ENCODE peak calls at places on chromosomes 6 and 20, in six cellular contexts. Y is Peyer's patch, E is heart left ventricle, S is A549, O is IMR-90, B is HepG2. D is an unnamed sample.

GRCh38 chr6:116265081-116265829 is 11.4 kb upstream of the TSPYL4 start:
- DNase-seq in Y (peak; percentile 59), E (no peak), S (no peak), O (peak; percentile 23), B (no peak), D (no peak)

GRCh38 chr6:134111062-134111677 is 58.7 kb upstream of the SLC2A12 start:
- DNase-seq in Y (no peak), E (no peak), S (peak; percentile 53), O (peak; percentile 68), B (peak; percentile 82), D (no peak)

GRCh38 chr20:53828673-53829085 is 235.0 kb upstream of the ZNF217 start:
- DNase-seq in Y (no peak), E (peak; percentile 39), S (peak; percentile 60), O (peak; percentile 95), B (no peak), D (no peak)

GRCh38 chr6:37580164-37580955 is 80.7 kb upstream of the CCDC167 start:
- DNase-seq in Y (no peak), E (no peak), S (no peak), O (no peak), B (no peak), D (no peak)

GRCh38 chr20:34703573-34704176 is 469 bp upstream of the TP53INP2 start:
- DNase-seq in Y (no peak), E (peak; percentile 29), S (no peak), O (peak; percentile 37), B (peak; percentile 81), D (no peak)

GRCh38 chr20:61930776-61931475 is 134.8 kb downstream of the TAF4 start:
- DNase-seq in Y (no peak), E (no peak), S (no peak), O (no peak), B (no peak), D (no peak)

GRCh38 chr6:142856857-142857608 is 87.9 kb downstream of the HIVEP2 start:
- DNase-seq in Y (no peak), E (no peak), S (no peak), O (no peak), B (no peak), D (no peak)

GRCh38 chr6:149015877-149016525 is 269.2 kb downstream of the UST start:
- DNase-seq in Y (no peak), E (no peak), S (no peak), O (no peak), B (no peak), D (no peak)

GRCh38 chr6:16092140-16092539 is 36.7 kb upstream of the MYLIP start:
- DNase-seq in Y (no peak), E (no peak), S (no peak), O (no peak), B (no peak), D (no peak)

GRCh38 chr6:52787917-52788316 is 15.7 kb downstream of the GSTA1 start:
- DNase-seq in Y (no peak), E (no peak), S (no peak), O (no peak), B (peak; percentile 46), D (no peak)

GRCh38 chr20:46293084-46293483 is 15.2 kb downstream of the CDH22 start:
- DNase-seq in Y (no peak), E (no peak), S (peak; percentile 31), O (peak; percentile 52), B (peak; percentile 51), D (no peak)

GRCh38 chr6:89214197-89214596 is 3.0 kb downstream of the GABRR1 start:
- DNase-seq in Y (no peak), E (no peak), S (no peak), O (no peak), B (no peak), D (no peak)

GRCh38 chr6:89216411-89216810 is 747 bp downstream of the GABRR1 start:
- DNase-seq in Y (no peak), E (no peak), S (no peak), O (no peak), B (no peak), D (no peak)

GRCh38 chr6:89217308-89217999 is at the start of gene GABRR1:
- DNase-seq in Y (no peak), E (no peak), S (no peak), O (no peak), B (no peak), D (no peak)

GRCh38 chr6:89212472-89212871 is 4.7 kb downstream of the GABRR1 start:
- DNase-seq in Y (no peak), E (no peak), S (no peak), O (no peak), B (no peak), D (no peak)

DNA sequence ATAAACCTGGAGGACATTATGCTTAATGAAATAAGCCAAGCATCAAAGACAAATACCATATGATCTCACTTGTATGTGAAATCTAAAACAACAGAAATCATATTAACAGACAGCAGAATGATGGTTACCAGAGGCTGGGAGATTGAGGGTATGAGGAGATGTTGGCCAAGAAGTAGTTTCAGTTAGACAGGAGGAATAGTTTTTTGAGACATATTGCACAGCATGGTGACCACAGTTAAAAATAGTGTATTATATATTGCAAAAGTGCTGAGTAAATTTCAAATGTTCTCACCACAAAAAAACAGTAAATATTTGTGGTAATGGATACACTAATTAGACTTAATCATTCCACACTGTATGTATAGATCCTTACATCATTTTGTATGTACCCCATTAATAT is 1.8 kb downstream of the GABRR1 start:
- DNase-seq in Y (no peak), E (no peak), S (no peak), O (no peak), B (no peak), D (no peak)
- TF ChIP-seq CTCF in Y (no peak), E (no peak), S (no peak), O (no peak), B (no peak), D (no peak)

GRCh38 chr6:1313755-1314503 is 2.0 kb downstream of the FOXQ1 start:
- DNase-seq in Y (peak; percentile 61), E (no peak), S (no peak), O (no peak), B (peak; percentile 62), D (no peak)
- H3K27ac ChIP-seq in Y (no peak overlapping the region), E (no peak overlapping the region), S (peak overlapping the region; percentile 91), O (no peak overlapping the region), B (peak overlapping the region; percentile 90), D (peak overlapping the region; percentile 95)

DNA sequence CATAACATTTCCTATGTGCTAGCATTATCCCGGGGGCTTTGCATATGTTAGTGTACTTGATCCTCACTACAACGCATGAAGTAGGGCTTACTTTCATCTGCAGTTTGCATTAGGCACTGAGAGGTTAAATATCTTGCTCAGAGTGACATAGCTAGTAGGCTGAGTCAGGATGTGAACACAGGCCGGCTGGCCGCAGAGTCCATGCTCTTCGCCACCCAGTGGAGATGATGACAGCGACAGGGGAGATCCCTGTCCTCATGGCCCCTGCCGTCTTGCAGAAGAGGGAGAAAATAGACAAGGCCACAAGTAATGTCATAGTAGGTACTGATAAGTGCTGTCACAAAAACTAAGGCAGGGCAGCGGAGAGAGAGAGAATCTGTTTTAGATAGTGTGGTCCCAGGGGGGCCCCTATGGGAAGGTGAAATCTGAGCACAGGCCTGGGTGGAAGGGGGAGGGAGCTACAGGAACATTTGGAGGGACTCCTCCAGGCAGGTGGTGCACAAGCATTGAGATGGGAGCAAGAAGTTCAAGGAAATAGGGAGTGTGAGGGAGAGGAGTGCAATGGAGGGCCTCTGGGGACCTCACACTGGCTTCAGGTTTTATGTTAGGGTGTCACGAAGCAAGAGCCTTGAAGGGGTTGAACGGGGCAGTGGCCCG is 46.8 kb downstream of the LYRM4 start:
- DNase-seq in Y (no peak), E (no peak), S (no peak), O (peak; percentile 82), B (no peak), D (no peak)
- TF ChIP-seq POLR2A in Y (no peak), E (no peak), S (no peak), O (no peak), B (no peak), D (no peak)

DNA sequence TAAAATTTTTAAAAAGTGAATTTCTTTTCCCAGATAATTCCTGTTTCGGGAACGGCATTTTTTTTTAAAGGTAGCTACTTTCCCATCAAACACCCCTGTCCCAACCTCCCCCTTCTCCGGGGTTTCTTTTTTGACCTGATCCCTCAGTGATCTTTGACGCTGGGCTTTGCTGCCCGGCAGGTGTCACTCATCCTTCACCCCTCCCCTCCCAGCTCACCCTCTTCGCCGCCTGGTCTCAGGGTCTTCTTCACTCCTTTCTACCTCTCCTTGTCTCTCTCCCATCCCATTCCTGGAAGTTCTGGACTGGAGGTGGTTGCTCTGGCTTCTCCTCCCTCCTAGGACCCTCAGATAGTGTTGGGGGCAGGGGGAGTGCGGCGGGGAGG is 329 bp upstream of the GPR6 start:
- DNase-seq in Y (no peak), E (no peak), S (no peak), O (no peak), B (no peak), D (no peak)
- TF ChIP-seq CTCF in Y (no peak), E (no peak), S (no peak), O (no peak), B (no peak), D (no peak)

DNA sequence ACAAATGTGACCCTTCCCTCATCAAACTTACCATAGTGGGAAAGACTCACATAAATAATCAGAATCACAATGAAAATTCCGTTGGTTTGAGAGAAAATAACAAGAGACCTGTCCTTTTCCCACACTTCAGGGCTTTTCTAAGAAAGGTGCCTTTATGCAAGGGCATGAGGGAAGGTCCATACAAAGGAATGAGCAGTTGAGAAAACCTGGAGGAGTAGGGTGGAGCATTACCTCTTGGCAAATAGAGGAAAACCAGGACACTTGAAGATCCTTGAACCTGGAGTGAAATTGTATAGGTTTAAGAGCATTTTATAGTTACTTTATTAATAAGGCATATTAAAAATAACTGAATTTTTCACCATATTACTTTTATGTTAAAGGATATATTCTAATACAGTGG is 54.3 kb downstream of the UBR2 start:
- DNase-seq in Y (no peak), E (no peak), S (no peak), O (no peak), B (no peak), D (no peak)
- H3K27ac ChIP-seq in Y (no peak overlapping the region), E (no peak overlapping the region), S (no peak overlapping the region), O (no peak overlapping the region), B (no peak overlapping the region), D (no peak overlapping the region)

DNA sequence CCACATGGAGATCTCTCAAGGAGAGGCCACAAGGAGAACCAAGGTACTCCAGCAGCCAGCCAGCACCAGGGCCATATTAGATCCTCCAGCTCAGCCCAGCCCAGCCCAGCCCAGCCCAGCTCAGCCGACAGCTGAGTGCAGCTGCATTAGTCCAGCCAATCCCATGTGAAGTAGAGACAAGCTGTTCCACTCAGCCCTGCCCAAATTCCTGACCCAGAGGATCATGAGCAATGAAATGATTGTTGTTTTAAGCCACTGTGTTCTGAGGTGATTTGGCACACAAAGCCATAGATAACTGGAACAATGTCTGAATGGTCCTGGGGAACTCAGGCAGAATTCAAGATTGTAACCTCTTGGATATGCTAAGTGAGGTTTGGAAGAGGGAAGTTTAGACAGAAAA is 59.5 kb upstream of the BMP2 start:
- DNase-seq in Y (peak; percentile 80), E (peak; percentile 43), S (no peak), O (peak; percentile 84), B (no peak), D (no peak)
- TF ChIP-seq POLR2A in Y (no peak), E (no peak), S (no peak), O (no peak), B (no peak), D (no peak)

DNA sequence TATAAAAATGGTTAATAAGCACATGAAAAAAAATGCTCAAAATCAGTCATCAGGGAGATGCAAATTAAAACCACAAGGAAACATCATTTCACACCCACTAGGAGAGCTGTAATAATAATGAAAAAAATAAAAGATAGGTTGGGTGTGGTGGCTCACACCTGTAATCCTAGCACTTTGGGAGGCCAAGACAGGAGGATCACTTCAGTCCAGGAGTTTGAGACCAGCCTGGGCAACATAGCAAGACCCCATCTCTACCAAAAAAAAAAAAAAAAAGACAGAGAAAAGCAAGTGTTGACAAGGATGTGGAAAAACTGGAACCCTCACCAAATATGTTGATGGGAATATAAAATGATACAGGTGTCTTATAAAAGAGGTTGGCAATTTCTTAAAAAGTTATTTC is 3.0 kb upstream of the MYLK4 start:
- DNase-seq in Y (no peak), E (no peak), S (no peak), O (no peak), B (no peak), D (no peak)
- TF ChIP-seq CTCF in Y (no peak), E (no peak), S (no peak), O (no peak), B (no peak), D (no peak)

D was measured in esophagus squamous epithelium.